ENCODE peak calls at places on chromosomes 5 and 9, in eight cellular contexts. One of them, this sample, is unnamed.

GRCh38 chr5:74415695-74416102 is 224.8 kb downstream of the ENC1 start:
- DNase-seq in GM12892: no peak
- DNase-seq in GM12891: no peak
- DNase-seq in effector CD4-positive, alpha-beta T cell: no peak
- DNase-seq in KG1: peak; percentile 22
- DNase-seq in fibroblast of pulmonary artery: no peak
- DNase-seq in dorsolateral prefrontal cortex: no peak
- DNase-seq in HuH-7: no peak
- DNase-seq in this sample: no peak

GRCh38 chr5:124923131-124923530 is 176.7 kb upstream of the ZNF608 start:
- DNase-seq in dorsolateral prefrontal cortex: peak; percentile 32
- DNase-seq in effector CD4-positive, alpha-beta T cell: no peak
- DNase-seq in GM12891: no peak
- DNase-seq in KG1: no peak
- DNase-seq in fibroblast of pulmonary artery: peak; percentile 47
- DNase-seq in GM12892: no peak
- DNase-seq in HuH-7: no peak
- DNase-seq in this sample: no peak

GRCh38 chr5:77845273-77845646 is 69.1 kb upstream of the TBCA start:
- DNase-seq in dorsolateral prefrontal cortex: no peak
- DNase-seq in effector CD4-positive, alpha-beta T cell: no peak
- DNase-seq in KG1: no peak
- DNase-seq in GM12892: no peak
- DNase-seq in GM12891: no peak
- DNase-seq in HuH-7: no peak
- DNase-seq in fibroblast of pulmonary artery: no peak
- DNase-seq in this sample: no peak

GRCh38 chr5:113939959-113940358 is 421.9 kb upstream of the KCNN2 start:
- DNase-seq in fibroblast of pulmonary artery: no peak
- DNase-seq in HuH-7: no peak
- DNase-seq in effector CD4-positive, alpha-beta T cell: no peak
- DNase-seq in GM12891: no peak
- DNase-seq in dorsolateral prefrontal cortex: no peak
- DNase-seq in GM12892: no peak
- DNase-seq in KG1: no peak
- DNase-seq in this sample: no peak

GRCh38 chr9:24594234-24594850 is 48.6 kb upstream of the IZUMO3 start:
- DNase-seq in GM12892: no peak
- DNase-seq in effector CD4-positive, alpha-beta T cell: no peak
- DNase-seq in HuH-7: no peak
- DNase-seq in dorsolateral prefrontal cortex: no peak
- DNase-seq in GM12891: no peak
- DNase-seq in fibroblast of pulmonary artery: no peak
- DNase-seq in KG1: no peak
- DNase-seq in this sample: no peak

GRCh38 chr5:68046445-68046844 is 169.1 kb upstream of the PIK3R1 start:
- DNase-seq in effector CD4-positive, alpha-beta T cell: no peak
- DNase-seq in GM12891: no peak
- DNase-seq in GM12892: no peak
- DNase-seq in KG1: no peak
- DNase-seq in HuH-7: no peak
- DNase-seq in fibroblast of pulmonary artery: peak; percentile 98
- DNase-seq in dorsolateral prefrontal cortex: no peak
- DNase-seq in this sample: no peak

GRCh38 chr5:76472338-76473336 is 69.6 kb downstream of the IQGAP2 start:
- DNase-seq in HuH-7: no peak
- DNase-seq in effector CD4-positive, alpha-beta T cell: peak; percentile 4
- DNase-seq in GM12891: no peak
- DNase-seq in GM12892: no peak
- DNase-seq in fibroblast of pulmonary artery: no peak
- DNase-seq in dorsolateral prefrontal cortex: no peak
- DNase-seq in KG1: no peak
- DNase-seq in this sample: no peak

GRCh38 chr5:6681682-6682081 is 31.6 kb upstream of the TENT4A start:
- DNase-seq in HuH-7: no peak
- DNase-seq in KG1: no peak
- DNase-seq in fibroblast of pulmonary artery: no peak
- DNase-seq in effector CD4-positive, alpha-beta T cell: no peak
- DNase-seq in GM12892: no peak
- DNase-seq in dorsolateral prefrontal cortex: no peak
- DNase-seq in GM12891: no peak
- DNase-seq in this sample: no peak

GRCh38 chr9:23663536-23663935 is 162.5 kb downstream of the ELAVL2 start:
- DNase-seq in GM12892: no peak
- DNase-seq in dorsolateral prefrontal cortex: no peak
- DNase-seq in effector CD4-positive, alpha-beta T cell: no peak
- DNase-seq in GM12891: no peak
- DNase-seq in HuH-7: no peak
- DNase-seq in fibroblast of pulmonary artery: no peak
- DNase-seq in KG1: no peak
- DNase-seq in this sample: no peak

GRCh38 chr5:55188656-55189380 is 15.8 kb upstream of the CDC20B start:
- DNase-seq in fibroblast of pulmonary artery: no peak
- DNase-seq in effector CD4-positive, alpha-beta T cell: no peak
- DNase-seq in GM12891: no peak
- DNase-seq in KG1: no peak
- DNase-seq in HuH-7: peak; percentile 36
- DNase-seq in GM12892: no peak
- DNase-seq in dorsolateral prefrontal cortex: no peak
- DNase-seq in this sample: no peak

GRCh38 chr5:59348189-59348588 is 545.3 kb downstream of the PDE4D start:
- DNase-seq in dorsolateral prefrontal cortex: no peak
- DNase-seq in GM12892: no peak
- DNase-seq in effector CD4-positive, alpha-beta T cell: no peak
- DNase-seq in fibroblast of pulmonary artery: no peak
- DNase-seq in KG1: no peak
- DNase-seq in GM12891: no peak
- DNase-seq in HuH-7: no peak
- DNase-seq in this sample: no peak

GRCh38 chr5:55036477-55036876 is 12.4 kb downstream of the GZMK start:
- DNase-seq in HuH-7: no peak
- DNase-seq in GM12892: no peak
- DNase-seq in KG1: no peak
- DNase-seq in GM12891: no peak
- DNase-seq in fibroblast of pulmonary artery: peak; percentile 31
- DNase-seq in effector CD4-positive, alpha-beta T cell: no peak
- DNase-seq in dorsolateral prefrontal cortex: no peak
- DNase-seq in this sample: no peak

GRCh38 chr5:67648201-67648671 is 451.6 kb upstream of the CD180 start:
- DNase-seq in fibroblast of pulmonary artery: peak; percentile 82
- DNase-seq in GM12892: no peak
- DNase-seq in GM12891: no peak
- DNase-seq in HuH-7: no peak
- DNase-seq in KG1: no peak
- DNase-seq in effector CD4-positive, alpha-beta T cell: no peak
- DNase-seq in dorsolateral prefrontal cortex: no peak
- DNase-seq in this sample: no peak

GRCh38 chr9:21155501-21155900 is 11.0 kb downstream of the IFNA21 start:
- DNase-seq in effector CD4-positive, alpha-beta T cell: no peak
- DNase-seq in GM12892: no peak
- DNase-seq in KG1: no peak
- DNase-seq in HuH-7: no peak
- DNase-seq in dorsolateral prefrontal cortex: no peak
- DNase-seq in fibroblast of pulmonary artery: peak; percentile 6
- DNase-seq in GM12891: no peak
- DNase-seq in this sample: no peak

GRCh38 chr9:135128035-135128670 is 40.7 kb downstream of the OLFM1 start:
- DNase-seq in KG1: no peak
- DNase-seq in GM12892: no peak
- DNase-seq in fibroblast of pulmonary artery: no peak
- DNase-seq in effector CD4-positive, alpha-beta T cell: no peak
- DNase-seq in HuH-7: no peak
- DNase-seq in dorsolateral prefrontal cortex: no peak
- DNase-seq in GM12891: no peak
- DNase-seq in this sample: no peak

GRCh38 chr9:101727621-101728524 is 10.6 kb downstream of the GRIN3A start:
- DNase-seq in dorsolateral prefrontal cortex: no peak
- DNase-seq in GM12892: no peak
- DNase-seq in effector CD4-positive, alpha-beta T cell: no peak
- DNase-seq in KG1: no peak
- DNase-seq in fibroblast of pulmonary artery: peak; percentile 18
- DNase-seq in GM12891: peak; percentile 18
- DNase-seq in HuH-7: peak; percentile 52
- DNase-seq in this sample: no peak

GRCh38 chr9:121966706-121967105 is 126.4 kb downstream of the TTLL11 start:
- DNase-seq in dorsolateral prefrontal cortex: no peak
- DNase-seq in KG1: no peak
- DNase-seq in effector CD4-positive, alpha-beta T cell: no peak
- DNase-seq in GM12892: no peak
- DNase-seq in fibroblast of pulmonary artery: no peak
- DNase-seq in GM12891: no peak
- DNase-seq in HuH-7: no peak
- DNase-seq in this sample: no peak

GRCh38 chr5:132812123-132812948 is 766 bp upstream of the SOWAHA start:
- DNase-seq in dorsolateral prefrontal cortex: no peak
- DNase-seq in GM12892: no peak
- DNase-seq in KG1: no peak
- DNase-seq in HuH-7: no peak
- DNase-seq in GM12891: no peak
- DNase-seq in fibroblast of pulmonary artery: no peak
- DNase-seq in effector CD4-positive, alpha-beta T cell: no peak
- DNase-seq in this sample: no peak

GRCh38 chr9:77375956-77376532 is 198.7 kb downstream of the VPS13A start:
- DNase-seq in GM12892: no peak
- DNase-seq in GM12891: no peak
- DNase-seq in HuH-7: no peak
- DNase-seq in fibroblast of pulmonary artery: peak; percentile 11
- DNase-seq in effector CD4-positive, alpha-beta T cell: no peak
- DNase-seq in dorsolateral prefrontal cortex: no peak
- DNase-seq in KG1: no peak
- DNase-seq in this sample: no peak

GRCh38 chr9:99873943-99874584 is 32.4 kb upstream of the STX17 start:
- DNase-seq in effector CD4-positive, alpha-beta T cell: no peak
- DNase-seq in GM12892: no peak
- DNase-seq in fibroblast of pulmonary artery: no peak
- DNase-seq in KG1: no peak
- DNase-seq in HuH-7: no peak
- DNase-seq in dorsolateral prefrontal cortex: no peak
- DNase-seq in GM12891: no peak
- DNase-seq in this sample: no peak

GRCh38 chr5:171445910-171446516 is 26.6 kb downstream of the FGF18 start:
- DNase-seq in GM12891: no peak
- DNase-seq in HuH-7: no peak
- DNase-seq in GM12892: no peak
- DNase-seq in KG1: no peak
- DNase-seq in fibroblast of pulmonary artery: peak; percentile 76
- DNase-seq in dorsolateral prefrontal cortex: peak; percentile 39
- DNase-seq in effector CD4-positive, alpha-beta T cell: no peak
- DNase-seq in this sample: no peak

GRCh38 chr5:31854625-31855526 is 215.9 kb downstream of the PDZD2 start:
- DNase-seq in HuH-7: no peak
- DNase-seq in effector CD4-positive, alpha-beta T cell: no peak
- DNase-seq in dorsolateral prefrontal cortex: peak; percentile 63
- DNase-seq in fibroblast of pulmonary artery: peak; percentile 30
- DNase-seq in KG1: no peak
- DNase-seq in GM12891: peak; percentile 25
- DNase-seq in GM12892: no peak
- DNase-seq in this sample: peak; percentile 43

This sample was measured in anterior cingulate cortex.